ENCODE peak calls at places on chromosomes 7 and 10, in four cellular contexts. V is head of caudate nucleus, R is A549, H is hippocampal formation. W is an unnamed sample.

GRCh38 chr10:92965314-92965713 is 95.3 kb upstream of the CYP26C1 start:
- DNase-seq in V (no peak), R (peak; percentile 15), H (no peak), W (no peak)

GRCh38 chr7:80719261-80719660 is 80.8 kb downstream of the CD36 start:
- DNase-seq in V (no peak), R (no peak), H (no peak), W (no peak)

GRCh38 chr10:13560597-13560996 is 26.2 kb upstream of the PRPF18 start:
- DNase-seq in V (no peak), R (no peak), H (no peak), W (no peak)

GRCh38 chr7:137343483-137343841 is at the start of gene PTN:
- DNase-seq in V (peak; percentile 43), R (no peak), H (peak; percentile 74), W (peak; percentile 31)

GRCh38 chr10:29007748-29008610 is 280.9 kb upstream of the LYZL1 start:
- DNase-seq in V (no peak), R (no peak), H (no peak), W (no peak)

GRCh38 chr10:117168729-117169128 is 28.6 kb upstream of the KCNK18 start:
- DNase-seq in V (no peak), R (no peak), H (no peak), W (no peak)

GRCh38 chr10:22103701-22104100 is 100.2 kb upstream of the DNAJC1 start:
- DNase-seq in V (no peak), R (peak; percentile 15), H (no peak), W (no peak)

GRCh38 chr10:22849077-22849810 is 78.6 kb upstream of the ARMC3 start:
- DNase-seq in V (peak; percentile 93), R (no peak), H (peak; percentile 97), W (peak; percentile 76)

GRCh38 chr10:16853201-16853600 is 36.0 kb upstream of the RSU1 start:
- DNase-seq in V (no peak), R (no peak), H (no peak), W (no peak)

GRCh38 chr10:36164556-36165504 is 522.7 kb upstream of the FZD8 start:
- DNase-seq in V (no peak), R (no peak), H (no peak), W (no peak)

GRCh38 chr10:2137549-2138174 is 400.3 kb upstream of the ADARB2 start:
- DNase-seq in V (peak; percentile 13), R (peak; percentile 8), H (no peak), W (no peak)

GRCh38 chr7:4937411-4937810 is 21.6 kb downstream of the MMD2 start:
- DNase-seq in V (no peak), R (no peak), H (no peak), W (peak; percentile 12)

GRCh38 chr10:57468886-57469432 is 798.7 kb downstream of the IPMK start:
- DNase-seq in V (no peak), R (no peak), H (no peak), W (no peak)

GRCh38 chr10:99612167-99612831 is 7.9 kb downstream of the SLC25A28 start:
- DNase-seq in V (no peak), R (peak; percentile 77), H (peak; percentile 57), W (no peak)

GRCh38 chr7:140649566-140650205 is 9.1 kb upstream of the DENND2A start:
- DNase-seq in V (no peak), R (no peak), H (no peak), W (no peak)

GRCh38 chr7:137485818-137486217 is 142.3 kb upstream of the PTN start:
- DNase-seq in V (no peak), R (no peak), H (no peak), W (no peak)

GRCh38 chr7:128236924-128237586 is 4.0 kb upstream of the LEP start:
- DNase-seq in V (no peak), R (peak; percentile 32), H (no peak), W (no peak)

GRCh38 chr10:6023661-6024333 is 38.4 kb downstream of the IL2RA start:
- DNase-seq in V (no peak), R (no peak), H (no peak), W (no peak)

GRCh38 chr7:66921396-66921917 is 432 bp downstream of the TMEM248 start:
- DNase-seq in V (peak; percentile 24), R (no peak), H (no peak), W (peak; percentile 16)

GRCh38 chr10:6201511-6201975 is 1.2 kb upstream of the PFKFB3 start:
- DNase-seq in V (peak; percentile 82), R (peak; percentile 69), H (peak; percentile 60), W (no peak)

GRCh38 chr7:108246227-108246837 is 116.2 kb upstream of the LAMB4 start:
- DNase-seq in V (no peak), R (peak; percentile 71), H (peak; percentile 28), W (no peak)

GRCh38 chr7:18356195-18356645 is 139.3 kb upstream of the HDAC9 start:
- DNase-seq in V (no peak), R (peak; percentile 5), H (peak; percentile 41), W (no peak)

GRCh38 chr10:56317603-56318002 is 43.5 kb downstream of the ZWINT start:
- DNase-seq in V (no peak), R (no peak), H (no peak), W (no peak)

GRCh38 chr7:477626-478220 is 41.9 kb downstream of the PDGFA start:
- DNase-seq in V (no peak), R (no peak), H (no peak), W (no peak)

GRCh38 chr7:158976849-158977593 is 120.7 kb downstream of the DYNC2I1 start:
- DNase-seq in V (peak; percentile 83), R (peak; percentile 72), H (peak; percentile 38), W (peak; percentile 65)

GRCh38 chr10:34181545-34182300 is 633.4 kb downstream of the PARD3 start:
- DNase-seq in V (no peak), R (no peak), H (no peak), W (no peak)

GRCh38 chr7:50864694-50865093 is 82.0 kb upstream of the GRB10 start:
- DNase-seq in V (no peak), R (no peak), H (no peak), W (no peak)

GRCh38 chr10:113202011-113202410 is 252.0 kb downstream of the TCF7L2 start:
- DNase-seq in V (no peak), R (no peak), H (no peak), W (no peak)

GRCh38 chr10:92575961-92576360 is 2.1 kb upstream of the IDE start:
- DNase-seq in V (no peak), R (no peak), H (no peak), W (no peak)

GRCh38 chr7:96248405-96248804 is 73.5 kb downstream of the SLC25A13 start:
- DNase-seq in V (no peak), R (no peak), H (no peak), W (no peak)

GRCh38 chr10:74932648-74933047 is 106.2 kb downstream of the KAT6B start:
- DNase-seq in V (peak; percentile 25), R (no peak), H (no peak), W (peak; percentile 8)

GRCh38 chr10:80411267-80411668 is 2.9 kb downstream of the PRXL2A start:
- DNase-seq in V (no peak), R (no peak), H (no peak), W (peak; percentile 39)

GRCh38 chr7:101731502-101732084 is 85.8 kb upstream of the CUX1 start:
- DNase-seq in V (no peak), R (no peak), H (no peak), W (no peak)

GRCh38 chr10:92242910-92243671 is 47.8 kb downstream of the CPEB3 start:
- DNase-seq in V (peak; percentile 73), R (no peak), H (peak; percentile 85), W (peak; percentile 43)